ENCODE peak calls at places on chromosomes 13 and 19, in nine cellular contexts. F, C, K, I, N, V, Z, O and W are unnamed samples.

GRCh38 chr13:79782541-79783216 is 301.7 kb downstream of the NDFIP2 start:
- DNase-seq in F (no peak), C (no peak), K (no peak), I (peak; percentile 63), N (peak; percentile 36), V (no peak), Z (no peak), O (no peak), W (peak; percentile 51)

GRCh38 chr19:13843104-13843921 is 33.6 kb upstream of the NANOS3 start:
- DNase-seq in F (no peak), C (no peak), K (no peak), I (peak; percentile 88), N (peak; percentile 76), V (no peak), Z (peak; percentile 77), O (peak; percentile 92), W (peak; percentile 80)

GRCh38 chr13:30708541-30708940 is 26.8 kb upstream of the ALOX5AP start:
- DNase-seq in F (no peak), C (no peak), K (no peak), I (no peak), N (no peak), V (no peak), Z (no peak), O (no peak), W (no peak)

GRCh38 chr13:43003010-43003409 is 11.0 kb upstream of the EPSTI1 start:
- DNase-seq in F (no peak), C (no peak), K (no peak), I (no peak), N (no peak), V (no peak), Z (no peak), O (no peak), W (no peak)

GRCh38 chr13:45269204-45269603 is 68.4 kb upstream of the KCTD4 start:
- DNase-seq in F (no peak), C (no peak), K (no peak), I (no peak), N (no peak), V (no peak), Z (no peak), O (peak; percentile 44), W (no peak)

GRCh38 chr19:940591-941291 is 14.9 kb downstream of the ARID3A start:
- DNase-seq in F (peak; percentile 88), C (peak; percentile 78), K (no peak), I (peak; percentile 92), N (peak; percentile 54), V (peak; percentile 84), Z (peak; percentile 56), O (peak; percentile 66), W (peak; percentile 91)

GRCh38 chr19:531753-532571 is at the start of gene CDC34:
- DNase-seq in F (no peak), C (no peak), K (no peak), I (peak; percentile 79), N (no peak), V (no peak), Z (no peak), O (no peak), W (no peak)

GRCh38 chr19:33514885-33515485 is 6.6 kb downstream of the PEPD start:
- DNase-seq in F (peak; percentile 38), C (peak; percentile 21), K (no peak), I (no peak), N (no peak), V (no peak), Z (no peak), O (peak; percentile 43), W (no peak)

GRCh38 chr13:29457299-29457698 is 138.2 kb downstream of the SLC7A1 start:
- DNase-seq in F (no peak), C (no peak), K (peak; percentile 32), I (no peak), N (no peak), V (no peak), Z (no peak), O (peak; percentile 85), W (no peak)

GRCh38 chr19:2247433-2248101 is 1.6 kb upstream of the AMH start:
- DNase-seq in F (no peak), C (no peak), K (no peak), I (no peak), N (no peak), V (no peak), Z (no peak), O (no peak), W (no peak)
- H3K36me3 ChIP-seq in F (peaks cover 43% of the 10 kb centered on the region), C (peaks cover 56% of the 10 kb centered on the region), K (peaks cover 52% of the 10 kb centered on the region), I (peaks cover 11% of the 10 kb centered on the region), N (peaks cover 40% of the 10 kb centered on the region), V (peaks cover 43% of the 10 kb centered on the region), Z (no peaks in the 10 kb centered on the region), O (peaks cover 10% of the 10 kb centered on the region), W (peaks cover 44% of the 10 kb centered on the region)

DNA sequence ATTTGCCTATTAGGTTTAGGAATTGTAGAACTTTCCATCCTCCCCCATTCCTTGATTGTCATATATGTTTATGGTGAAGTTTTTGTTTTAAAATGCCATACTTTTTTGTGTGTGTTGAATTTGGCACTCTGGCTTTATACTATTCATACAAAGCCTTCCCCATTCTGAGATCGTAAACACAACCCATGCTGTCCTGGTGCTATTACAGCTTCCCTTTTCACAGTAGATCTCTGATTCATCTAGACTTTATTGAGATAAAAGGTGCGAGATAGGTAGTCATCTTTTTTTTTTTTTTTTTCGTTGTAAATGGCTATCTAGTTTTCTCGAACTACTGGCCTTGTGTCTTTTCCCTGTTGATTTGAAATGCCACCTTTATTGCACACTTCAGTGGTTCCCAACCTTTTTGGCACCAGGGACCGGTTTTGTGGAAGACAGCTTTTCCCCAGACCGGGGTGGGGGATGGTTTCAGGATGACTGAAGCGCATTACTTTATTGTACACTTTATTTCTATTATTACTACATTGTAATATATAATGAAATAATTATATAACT is 94.6 kb downstream of the LRCH1 start:
- DNase-seq in F (no peak), C (no peak), K (no peak), I (no peak), N (no peak), V (no peak), Z (no peak), O (no peak), W (no peak)
- H3K4me1 ChIP-seq in F (no peaks in the 10 kb centered on the region), C (no peaks in the 10 kb centered on the region), K (peaks cover 3% of the 10 kb centered on the region), I (peaks cover 4% of the 10 kb centered on the region), N (no peaks in the 10 kb centered on the region), V (peaks cover 4% of the 10 kb centered on the region), Z (peaks cover 7% of the 10 kb centered on the region), O (no peaks in the 10 kb centered on the region), W (no peaks in the 10 kb centered on the region)

GRCh38 chr19:51798127-51798526 is 3.2 kb downstream of the FPR3 start:
- DNase-seq in F (no peak), C (no peak), K (no peak), I (no peak), N (no peak), V (no peak), Z (no peak), O (no peak), W (no peak)
- H3K36me3 ChIP-seq in F (no peaks in the 10 kb centered on the region), C (no peaks in the 10 kb centered on the region), K (no peaks in the 10 kb centered on the region), I (no peaks in the 10 kb centered on the region), N (no peaks in the 10 kb centered on the region), V (no peaks in the 10 kb centered on the region), Z (no peaks in the 10 kb centered on the region), O (no peaks in the 10 kb centered on the region), W (no peaks in the 10 kb centered on the region)

GRCh38 chr13:26020536-26021290 is 31.1 kb downstream of the SHISA2 start:
- DNase-seq in F (no peak), C (no peak), K (no peak), I (no peak), N (no peak), V (no peak), Z (no peak), O (no peak), W (no peak)

GRCh38 chr13:26019241-26019640 is 32.6 kb downstream of the SHISA2 start:
- DNase-seq in F (no peak), C (no peak), K (no peak), I (no peak), N (no peak), V (no peak), Z (no peak), O (no peak), W (no peak)

GRCh38 chr13:26021516-26021915 is 30.3 kb downstream of the SHISA2 start:
- DNase-seq in F (no peak), C (no peak), K (no peak), I (no peak), N (no peak), V (no peak), Z (no peak), O (peak; percentile 71), W (no peak)

GRCh38 chr13:26017932-26018690 is 33.7 kb downstream of the SHISA2 start:
- DNase-seq in F (no peak), C (no peak), K (no peak), I (no peak), N (no peak), V (no peak), Z (no peak), O (peak; percentile 49), W (no peak)

DNA sequence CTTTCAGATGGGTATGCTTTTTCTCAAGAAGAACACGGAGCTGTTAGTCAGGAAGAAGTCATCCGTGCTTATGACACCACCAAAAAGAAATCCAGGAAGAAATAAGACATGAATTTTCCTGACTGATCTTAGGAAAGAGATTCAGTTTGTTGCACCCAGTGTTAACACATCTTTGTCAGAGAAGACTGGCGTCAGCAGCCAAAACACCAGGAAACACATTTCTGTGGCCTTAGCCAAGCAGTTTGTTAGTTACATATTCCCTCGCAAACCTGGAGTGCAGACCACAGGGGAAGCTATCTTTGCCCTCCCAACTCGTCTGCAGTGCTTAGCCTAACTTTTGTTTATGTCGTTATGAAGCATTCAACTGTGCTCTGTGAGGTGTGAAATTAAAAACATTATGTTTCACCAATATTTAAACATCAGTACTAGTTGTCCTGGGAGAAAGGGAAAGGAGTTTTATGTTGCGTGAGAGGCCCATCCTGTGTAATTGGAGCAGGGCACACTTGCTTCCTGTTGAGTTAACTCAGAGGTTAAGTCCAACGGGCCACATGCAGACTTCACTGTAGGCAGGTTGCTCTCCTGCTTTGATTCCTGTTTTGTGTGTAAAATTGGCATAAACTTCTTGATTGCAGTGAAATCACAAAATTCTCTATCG is 31.8 kb downstream of the SHISA2 start:
- DNase-seq in F (no peak), C (no peak), K (no peak), I (no peak), N (no peak), V (no peak), Z (no peak), O (peak; percentile 67), W (no peak)
- H3K4me1 ChIP-seq in F (no peaks in the 10 kb centered on the region), C (no peaks in the 10 kb centered on the region), K (no peaks in the 10 kb centered on the region), I (no peaks in the 10 kb centered on the region), N (peaks cover 4% of the 10 kb centered on the region), V (peaks cover 10% of the 10 kb centered on the region), Z (no peaks in the 10 kb centered on the region), O (peaks cover 59% of the 10 kb centered on the region), W (peaks cover 3% of the 10 kb centered on the region)

DNA sequence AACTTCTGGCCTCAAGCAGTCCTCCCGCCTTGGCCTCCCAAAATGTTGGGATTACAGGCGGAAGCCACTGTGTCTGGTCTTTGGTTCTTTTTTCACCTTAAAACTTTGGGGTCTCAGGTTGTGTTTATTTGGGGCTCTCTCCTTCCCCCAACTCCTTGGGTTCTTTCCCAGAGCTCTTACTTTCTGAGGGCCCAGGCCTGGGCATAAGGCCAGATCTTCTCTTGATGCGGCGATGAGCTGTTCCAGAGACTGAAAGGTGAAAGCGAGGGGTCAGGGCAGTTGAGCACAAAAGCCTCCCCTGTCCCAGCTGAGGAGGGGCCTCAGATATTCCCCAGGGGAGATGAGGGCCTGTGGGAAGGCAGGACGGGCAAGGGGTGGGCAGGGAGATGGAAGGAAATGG is 7.1 kb downstream of the POLR1G start:
- DNase-seq in F (no peak), C (no peak), K (no peak), I (no peak), N (no peak), V (no peak), Z (no peak), O (no peak), W (no peak)
- H3K36me3 ChIP-seq in F (peaks cover 6% of the 10 kb centered on the region), C (peaks cover 7% of the 10 kb centered on the region), K (peaks cover 39% of the 10 kb centered on the region), I (no peaks in the 10 kb centered on the region), N (no peaks in the 10 kb centered on the region), V (peaks cover 11% of the 10 kb centered on the region), Z (no peaks in the 10 kb centered on the region), O (peaks cover 2% of the 10 kb centered on the region), W (no peaks in the 10 kb centered on the region)